ENCODE peak calls at places on chromosomes 11 and 22, in ten cellular contexts. A is naive thymus-derived CD4-positive, alpha-beta T cell; V is activated naive CD8-positive, alpha-beta T cell treated with anti-CD3 and anti-CD28 coated beads, Interleukin-2, amount 50 U/mL, for 24 hours; C is stimulated activated effector memory CD8-positive, alpha-beta T cell treated with anti-CD3 and anti-CD28 coated beads, Interleukin-12 subunit alpha, Interleukin-12 subunit beta, amount 100 ng/mL, for 72 hours; R is glomerular endothelial cell; U is posterior cingulate gyrus; Z is activated T-helper 1 cell treated with anti-CD3 and anti-CD28 coated beads, Interleukin-12 subunit alpha, Interleukin-12 subunit beta, Interleukin-2, Interleukin-4 antibody, amounts not matched to agents 30 ng/mL and 10 ng/mL and 1 ng/mL, durations not matched to agents 14 hours and 24 hours and 36 hours; D is kidney; E is anterior cingulate cortex; S is DND-41. N is an unnamed sample.

GRCh38 chr11:2270322-2271076 is at the start of gene ASCL2:
- DNase-seq in A (no peak), V (no peak), C (peak), R (no peak), U (no peak), Z (no peak), D (no peak), E (no peak), S (no peak), N (no peak)

GRCh38 chr11:50412832-50413231 is 380.2 kb downstream of the OR4C45 start:
- DNase-seq in A (no peak), V (no peak), C (no peak), R (no peak), U (no peak), Z (no peak), D (no peak), E (no peak), S (no peak), N (no peak)

GRCh38 chr22:20063271-20064139 is 16.5 kb upstream of the DGCR8 start:
- DNase-seq in A (no peak), V (no peak), C (no peak), R (no peak), U (no peak), Z (no peak), D (no peak), E (no peak), S (no peak), N (no peak)

GRCh38 chr22:22208657-22209056 is 35.9 kb upstream of the VPREB1 start:
- DNase-seq in A (no peak), V (no peak), C (no peak), R (no peak), U (no peak), Z (no peak), D (no peak), E (no peak), S (no peak), N (no peak)

GRCh38 chr11:15307600-15307999 is 192.9 kb downstream of the INSC start:
- DNase-seq in A (no peak), V (no peak), C (no peak), R (no peak), U (no peak), Z (no peak), D (no peak), E (no peak), S (no peak), N (no peak)

GRCh38 chr11:125407046-125407445 is 89.0 kb downstream of the FEZ1 start:
- DNase-seq in A (no peak), V (no peak), C (no peak), R (no peak), U (no peak), Z (no peak), D (no peak), E (no peak), S (no peak), N (no peak)

GRCh38 chr22:19398206-19398605 is 33.3 kb downstream of the HIRA start:
- DNase-seq in A (no peak), V (no peak), C (no peak), R (no peak), U (no peak), Z (no peak), D (peak), E (no peak), S (no peak), N (no peak)

GRCh38 chr11:34213366-34213765 is 107.9 kb downstream of the NAT10 start:
- DNase-seq in A (no peak), V (no peak), C (no peak), R (no peak), U (no peak), Z (no peak), D (no peak), E (no peak), S (no peak), N (no peak)

GRCh38 chr11:32113200-32113599 is 22.3 kb downstream of the RCN1 start:
- DNase-seq in A (no peak), V (no peak), C (no peak), R (no peak), U (no peak), Z (no peak), D (no peak), E (no peak), S (no peak), N (no peak)

GRCh38 chr11:36306888-36307287 is 10.8 kb downstream of the PRR5L start:
- DNase-seq in A (no peak), V (peak), C (no peak), R (no peak), U (no peak), Z (no peak), D (no peak), E (no peak), S (peak), N (no peak)

GRCh38 chr22:43891360-43892182 is at the start of gene PNPLA5:
- DNase-seq in A (no peak), V (peak), C (no peak), R (no peak), U (peak), Z (no peak), D (peak), E (no peak), S (no peak), N (no peak)

GRCh38 chr11:76524919-76525318 is 80.1 kb downstream of the EMSY start:
- DNase-seq in A (no peak), V (no peak), C (no peak), R (no peak), U (no peak), Z (no peak), D (no peak), E (no peak), S (no peak), N (no peak)

GRCh38 chr11:65014146-65014960 is at the start of gene ARL2:
- DNase-seq in A (peak), V (peak), C (peak), R (no peak), U (no peak), Z (no peak), D (no peak), E (no peak), S (peak), N (peak)

GRCh38 chr11:114448749-114449484 is 9.7 kb downstream of the REXO2 start:
- DNase-seq in A (no peak), V (no peak), C (no peak), R (no peak), U (no peak), Z (no peak), D (no peak), E (no peak), S (no peak), N (no peak)

GRCh38 chr11:114392735-114393667 is 7.3 kb downstream of the C11orf71 start:
- DNase-seq in A (no peak), V (no peak), C (no peak), R (no peak), U (no peak), Z (no peak), D (no peak), E (no peak), S (no peak), N (no peak)

GRCh38 chr11:46697303-46697702 is 3.1 kb downstream of the ARHGAP1 start:
- DNase-seq in A (no peak), V (no peak), C (no peak), R (no peak), U (peak), Z (no peak), D (no peak), E (peak), S (no peak), N (no peak)

GRCh38 chr11:72398058-72398758 is 36.1 kb downstream of the CLPB start:
- DNase-seq in A (no peak), V (no peak), C (no peak), R (no peak), U (no peak), Z (no peak), D (no peak), E (no peak), S (no peak), N (no peak)

GRCh38 chr11:17613983-17614382 is 66.9 kb downstream of the OTOG start:
- DNase-seq in A (no peak), V (no peak), C (peak), R (no peak), U (no peak), Z (no peak), D (no peak), E (no peak), S (no peak), N (no peak)

GRCh38 chr11:45102361-45102809 is 44.1 kb upstream of the PRDM11 start:
- DNase-seq in A (no peak), V (no peak), C (no peak), R (no peak), U (no peak), Z (no peak), D (peak), E (no peak), S (no peak), N (no peak)

GRCh38 chr11:113690619-113691569 is 15.2 kb downstream of the TMPRSS5 start:
- DNase-seq in A (no peak), V (peak), C (no peak), R (no peak), U (no peak), Z (no peak), D (peak), E (no peak), S (peak), N (no peak)

GRCh38 chr11:11620251-11620965 is 1.4 kb downstream of the GALNT18 start:
- DNase-seq in A (no peak), V (peak), C (peak), R (no peak), U (no peak), Z (no peak), D (peak), E (no peak), S (no peak), N (no peak)

N was measured in GM18507.